ENCODE peak calls at places on chromosome 14, in four cellular contexts. Y is hepatic stellate cell, Z is astrocyte, X is mesendoderm. N is an unnamed sample.

GRCh38 chr14:50335389-50335788 is 23.3 kb downstream of the DMAC2L start:
- DNase-seq in Z (peak; percentile 56), X (peak; percentile 87), Y (peak; percentile 42), N (peak; percentile 47)

GRCh38 chr14:57526942-57527341 is 33.3 kb upstream of the CCDC198 start:
- DNase-seq in Y (no peak), Z (no peak), X (peak; percentile 69), N (no peak)

GRCh38 chr14:57732886-57733285 is 133.0 kb downstream of the SLC35F4 start:
- DNase-seq in Z (peak; percentile 67), X (no peak), Y (no peak), N (no peak)

GRCh38 chr14:73027984-73028383 is 1.1 kb upstream of the ZFYVE1 start:
- DNase-seq in X (no peak), Y (no peak), Z (no peak), N (no peak)

GRCh38 chr14:53663709-53664108 is 292.9 kb downstream of the BMP4 start:
- DNase-seq in Y (peak; percentile 6), X (peak; percentile 89), Z (no peak), N (peak; percentile 3)

GRCh38 chr14:54652188-54652889 is 85.4 kb downstream of the SAMD4A start:
- DNase-seq in Z (peak; percentile 100), X (peak; percentile 99), Y (peak; percentile 81), N (peak; percentile 97)

GRCh38 chr14:91685600-91685999 is 46.3 kb downstream of the CATSPERB start:
- DNase-seq in Z (no peak), X (peak; percentile 28), Y (no peak), N (no peak)

GRCh38 chr14:99576304-99576703 is 27.7 kb downstream of the CCDC85C start:
- DNase-seq in Z (no peak), Y (no peak), X (peak; percentile 42), N (no peak)

GRCh38 chr14:95302667-95303066 is 17.0 kb downstream of the CLMN start:
- DNase-seq in Y (no peak), Z (no peak), X (no peak), N (no peak)

GRCh38 chr14:88791629-88792571 is 853 bp downstream of the EML5 start:
- DNase-seq in Y (peak; percentile 6), Z (no peak), X (peak; percentile 6), N (no peak)

GRCh38 chr14:71266994-71267636 is 359.9 kb downstream of the PCNX1 start:
- DNase-seq in Y (no peak), Z (peak; percentile 79), X (no peak), N (no peak)

GRCh38 chr14:73168274-73168673 is 32.0 kb downstream of the PSEN1 start:
- DNase-seq in X (no peak), Y (no peak), Z (no peak), N (no peak)

GRCh38 chr14:100438678-100439592 is 115.8 kb downstream of the SLC25A47 start:
- DNase-seq in X (no peak), Z (peak; percentile 94), Y (peak; percentile 65), N (peak; percentile 56)

GRCh38 chr14:50835280-50835679 is 4.3 kb upstream of the NIN start:
- DNase-seq in X (no peak), Z (peak; percentile 41), Y (no peak), N (no peak)

GRCh38 chr14:67738740-67739504 is 37.2 kb downstream of the RDH12 start:
- DNase-seq in Z (peak; percentile 85), Y (peak; percentile 84), X (peak; percentile 3), N (peak; percentile 65)

GRCh38 chr14:39442293-39442692 is 10.1 kb upstream of the FBXO33 start:
- DNase-seq in X (no peak), Z (peak; percentile 53), Y (no peak), N (no peak)

GRCh38 chr14:62436256-62436655 is 609.0 kb downstream of the KCNH5 start:
- DNase-seq in X (no peak), Z (no peak), Y (no peak), N (no peak)

GRCh38 chr14:105092912-105093425 is 27.7 kb upstream of the GPR132 start:
- DNase-seq in X (no peak), Z (peak; percentile 44), Y (peak; percentile 87), N (peak; percentile 45)

GRCh38 chr14:36068777-36069534 is 107.6 kb downstream of the PTCSC3 start:
- DNase-seq in Y (no peak), Z (peak; percentile 92), X (no peak), N (peak; percentile 69)

GRCh38 chr14:98612434-98613200 is 659.4 kb downstream of the BCL11B start:
- DNase-seq in Z (no peak), Y (no peak), X (no peak), N (no peak)

GRCh38 chr14:96085369-96085768 is 46.2 kb downstream of the C14orf132 start:
- DNase-seq in Y (no peak), Z (peak; percentile 59), X (no peak), N (no peak)

GRCh38 chr14:50389668-50390441 is 6.8 kb downstream of the CDKL1 start:
- DNase-seq in Y (no peak), Z (no peak), X (no peak), N (no peak)

GRCh38 chr14:69543341-69544249 is 31.1 kb downstream of the CCDC177 start:
- DNase-seq in X (peak; percentile 85), Z (peak; percentile 89), Y (peak; percentile 63), N (no peak)